ENCODE peak calls at places on chromosomes 4 and X, in ten cellular contexts. O, W, B, Y, S, I, E, H, L and Z are unnamed samples.

GRCh38 chrX:47563801-47564315 is 2.9 kb downstream of the ARAF start:
- DNase-seq in L (no peak), H (peak; percentile 50), I (no peak), S (no peak), W (no peak), E (no peak), Y (peak; percentile 51), O (no peak), B (peak; percentile 76), Z (no peak)

GRCh38 chrX:79161655-79162054 is 17.2 kb downstream of the GPR174 start:
- DNase-seq in B (no peak), Y (no peak), S (no peak), W (no peak), E (no peak), I (no peak), H (no peak), O (peak; percentile 76), L (no peak), Z (no peak)

GRCh38 chr4:62899607-62900364 is 1509.5 kb downstream of the TECRL start:
- DNase-seq in W (no peak), E (no peak), O (no peak), S (no peak), I (no peak), B (no peak), L (no peak), H (no peak), Y (peak; percentile 53), Z (no peak)

GRCh38 chrX:10111364-10112148 is 45.2 kb upstream of the CLCN4 start:
- DNase-seq in W (peak; percentile 75), E (peak; percentile 5), Y (no peak), L (peak; percentile 90), H (peak; percentile 42), B (peak; percentile 14), I (no peak), S (no peak), O (peak; percentile 63), Z (no peak)

GRCh38 chr4:44760142-44760898 is 34.0 kb upstream of the GNPDA2 start:
- DNase-seq in Y (peak; percentile 46), B (peak; percentile 20), E (no peak), I (no peak), O (peak; percentile 26), L (no peak), W (no peak), S (peak; percentile 1), H (peak; percentile 62), Z (peak; percentile 44)

GRCh38 chr4:138910914-138911336 is 104.7 kb upstream of the NOCT start:
- DNase-seq in H (peak; percentile 93), E (no peak), O (no peak), B (peak; percentile 86), L (peak; percentile 74), W (peak; percentile 81), Y (peak; percentile 83), S (peak; percentile 57), I (peak; percentile 78), Z (no peak)

GRCh38 chrX:9604111-9604907 is 139.5 kb downstream of the TBL1X start:
- DNase-seq in H (peak; percentile 3), O (no peak), L (no peak), E (no peak), S (no peak), W (no peak), B (no peak), I (peak; percentile 70), Y (no peak), Z (no peak)

GRCh38 chr4:104015680-104016079 is 295.9 kb upstream of the TACR3 start:
- DNase-seq in S (no peak), L (no peak), E (no peak), Y (peak; percentile 30), B (no peak), W (no peak), O (no peak), I (no peak), H (no peak), Z (peak; percentile 22)

GRCh38 chr4:117164338-117164737 is 79.0 kb upstream of the TRAM1L1 start:
- DNase-seq in O (no peak), Y (no peak), E (no peak), L (no peak), S (no peak), H (no peak), W (no peak), I (no peak), B (no peak), Z (no peak)

GRCh38 chr4:13881880-13882279 is 254.4 kb upstream of the BOD1L1 start:
- DNase-seq in I (no peak), W (no peak), B (no peak), O (no peak), H (peak; percentile 20), Y (no peak), L (no peak), E (no peak), S (no peak), Z (no peak)

GRCh38 chr4:164536829-164537228 is 217.1 kb upstream of the SMIM31 start:
- DNase-seq in H (peak; percentile 84), L (no peak), I (no peak), O (no peak), W (no peak), B (peak; percentile 7), S (no peak), E (no peak), Y (peak; percentile 81), Z (no peak)

GRCh38 chr4:189021831-189022230 is 882.6 kb downstream of the TRIML1 start:
- DNase-seq in B (peak; percentile 67), L (no peak), H (peak; percentile 7), Y (peak; percentile 22), S (no peak), O (no peak), W (peak; percentile 77), E (no peak), I (no peak), Z (no peak)

DNA sequence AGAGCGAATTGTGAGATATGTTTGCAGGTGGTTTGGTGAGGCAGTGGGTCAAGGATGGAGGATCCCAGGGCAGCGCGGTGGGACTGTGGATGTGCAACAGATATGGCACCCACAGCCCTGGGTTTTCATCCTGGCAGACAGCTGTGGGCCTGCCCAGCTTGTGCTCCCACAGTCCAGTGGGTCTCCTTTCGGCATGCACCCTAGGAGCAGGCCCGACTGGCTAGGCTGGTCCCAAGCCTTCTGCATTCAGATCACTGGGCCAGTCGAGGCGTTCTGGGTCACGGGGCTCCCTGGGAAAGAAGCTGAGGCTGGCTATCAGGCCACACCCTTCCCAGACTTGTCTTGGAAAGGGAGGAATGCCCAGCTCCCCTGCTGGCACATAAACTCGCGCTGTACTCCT is 2289.6 kb downstream of the ARAP2 start:
- DNase-seq in H (no peak), B (no peak), I (no peak), O (no peak), S (no peak), W (no peak), E (no peak), Y (no peak), L (no peak), Z (no peak)
- H3K9me3 ChIP-seq in H (no peaks in the 10 kb centered on the region), B (peaks cover 1% of the 10 kb centered on the region), I (peaks cover 24% of the 10 kb centered on the region), O (peaks cover 14% of the 10 kb centered on the region), S (no peaks in the 10 kb centered on the region), W (no peaks in the 10 kb centered on the region), E (no peaks in the 10 kb centered on the region), Y (no peaks in the 10 kb centered on the region), L (peaks cover 13% of the 10 kb centered on the region), Z (no peaks in the 10 kb centered on the region)

GRCh38 chr4:129059028-129059427 is 34.3 kb downstream of the SCLT1 start:
- DNase-seq in O (no peak), E (no peak), S (no peak), B (no peak), I (no peak), H (no peak), Y (no peak), W (no peak), L (no peak), Z (no peak)
- H3K9me3 ChIP-seq in O (peaks cover 87% of the 10 kb centered on the region), E (peaks cover 20% of the 10 kb centered on the region), S (peaks cover 62% of the 10 kb centered on the region), B (peaks cover 39% of the 10 kb centered on the region), I (peaks cover 100% of the 10 kb centered on the region), H (peaks cover 3% of the 10 kb centered on the region), Y (peaks cover 9% of the 10 kb centered on the region), W (peaks cover 43% of the 10 kb centered on the region), L (peaks cover 100% of the 10 kb centered on the region), Z (peaks cover 12% of the 10 kb centered on the region)

DNA sequence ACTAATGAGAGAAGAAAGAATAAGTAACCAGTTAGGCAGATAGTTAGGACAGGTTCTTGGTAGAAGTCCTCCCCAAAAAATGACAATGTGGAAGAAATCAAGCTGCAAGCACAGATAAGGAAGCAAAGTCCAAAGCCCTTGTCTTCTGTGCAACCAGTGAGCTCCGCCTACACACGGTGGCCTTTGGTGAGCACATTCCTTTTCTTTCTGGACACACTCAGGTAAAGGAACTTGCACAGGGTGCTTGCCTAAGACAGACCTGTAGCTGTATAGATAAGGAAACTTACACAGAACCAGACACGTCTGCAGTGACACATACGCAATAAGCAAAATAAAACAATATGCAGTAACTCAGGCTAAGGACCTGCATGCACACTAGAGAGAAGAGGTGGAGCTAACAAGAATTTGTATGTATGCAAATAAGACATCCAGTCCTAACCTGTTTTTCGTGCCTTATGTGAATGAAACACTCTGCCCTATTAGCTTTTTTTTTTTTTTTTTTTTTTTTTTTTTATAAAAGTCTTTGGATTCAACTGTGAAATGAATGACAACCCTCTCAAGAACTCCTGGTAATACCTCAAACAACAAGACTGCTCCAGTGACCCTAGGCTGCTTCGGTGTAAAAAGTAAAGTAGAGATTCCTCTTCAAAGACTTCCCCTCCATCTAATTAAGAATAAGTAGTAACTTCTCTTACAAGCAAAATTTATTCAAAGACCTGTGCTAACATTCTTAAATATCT is 48.8 kb downstream of the UGT2B10 start:
- DNase-seq in H (no peak), Y (peak; percentile 48), S (no peak), E (no peak), B (no peak), L (no peak), O (no peak), I (no peak), W (no peak), Z (no peak)
- H3K9me3 ChIP-seq in H (no peaks in the 10 kb centered on the region), Y (no peaks in the 10 kb centered on the region), S (no peaks in the 10 kb centered on the region), E (no peaks in the 10 kb centered on the region), B (no peaks in the 10 kb centered on the region), L (no peaks in the 10 kb centered on the region), O (no peaks in the 10 kb centered on the region), I (peaks cover 4% of the 10 kb centered on the region), W (no peaks in the 10 kb centered on the region), Z (no peaks in the 10 kb centered on the region)

DNA sequence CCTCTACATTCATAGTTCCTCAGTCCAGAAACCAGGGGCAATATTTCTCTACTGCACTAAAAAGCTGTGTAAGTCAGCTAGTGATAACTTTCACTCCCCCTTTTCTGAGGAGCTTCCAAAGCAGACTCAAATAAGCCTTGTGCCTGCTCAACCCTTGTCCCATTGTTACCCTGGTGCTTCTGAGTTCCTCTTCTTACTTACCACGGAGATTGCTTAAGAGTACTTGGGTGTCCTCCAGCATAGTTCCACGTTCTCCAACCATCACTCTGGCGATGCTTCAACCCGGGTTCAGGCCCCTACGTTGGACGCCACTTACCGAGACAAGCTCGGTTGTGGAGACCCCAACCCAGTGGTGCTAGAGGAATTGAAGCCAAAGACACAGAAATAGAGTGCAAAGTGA is 71.6 kb downstream of the ADAM29 start:
- DNase-seq in S (no peak), O (no peak), H (no peak), B (no peak), I (no peak), Y (no peak), E (no peak), L (no peak), W (no peak), Z (no peak)
- H3K9me3 ChIP-seq in S (peaks cover 2% of the 10 kb centered on the region), O (peaks cover 5% of the 10 kb centered on the region), H (no peaks in the 10 kb centered on the region), B (peaks cover 9% of the 10 kb centered on the region), I (peaks cover 47% of the 10 kb centered on the region), Y (no peaks in the 10 kb centered on the region), E (no peaks in the 10 kb centered on the region), L (peaks cover 37% of the 10 kb centered on the region), W (no peaks in the 10 kb centered on the region), Z (no peaks in the 10 kb centered on the region)

DNA sequence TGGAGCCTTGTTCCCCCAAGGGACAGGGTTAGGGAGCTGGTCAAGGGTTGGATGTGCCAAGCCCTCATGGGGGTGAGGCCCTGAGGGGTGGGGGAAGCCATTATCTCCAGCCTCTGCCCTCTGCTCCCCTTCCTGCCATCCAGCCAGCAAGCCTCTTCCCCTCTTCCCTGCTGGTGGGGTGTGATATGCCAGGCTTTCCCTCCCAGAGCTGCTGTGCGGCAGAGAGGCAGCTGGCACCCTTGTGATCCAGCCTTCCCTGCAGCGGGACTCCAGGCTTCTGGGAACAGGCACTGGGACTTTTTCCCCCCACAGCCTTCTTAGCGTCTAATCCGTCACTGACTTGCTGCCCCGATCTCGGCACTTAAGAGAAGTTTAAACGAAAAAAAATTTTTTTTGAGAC is 6.3 kb downstream of the SSR4 start:
- DNase-seq in H (no peak), B (no peak), E (no peak), Y (no peak), S (no peak), I (no peak), W (no peak), O (no peak), L (no peak), Z (no peak)
- H3K9me3 ChIP-seq in H (no peaks in the 10 kb centered on the region), B (peaks cover 2% of the 10 kb centered on the region), E (no peaks in the 10 kb centered on the region), Y (no peaks in the 10 kb centered on the region), S (no peaks in the 10 kb centered on the region), I (no peaks in the 10 kb centered on the region), W (no peaks in the 10 kb centered on the region), O (no peaks in the 10 kb centered on the region), L (no peaks in the 10 kb centered on the region), Z (no peaks in the 10 kb centered on the region)